ENCODE peak calls at places on chromosomes 16 and 17, in six cellular contexts. Z, X, L, O, K and R are unnamed samples.
A peak's percentile ranks its signal among the peaks of the same experiment; 100 is the strongest.

GRCh38 chr17:66644311-66644710 is 190.6 kb upstream of the CACNG5 start:
- DNase-seq in Z (no peak), X (no peak), L (no peak), O (no peak), K (no peak), R (no peak)

GRCh38 chr17:82568997-82569393 is 49.5 kb downstream of the FOXK2 start:
- DNase-seq in Z (no peak), X (no peak), L (no peak), O (no peak), K (no peak), R (no peak)

GRCh38 chr17:80252871-80253270 is 7.8 kb upstream of the RNF213 start:
- DNase-seq in Z (peak; percentile 71), X (no peak), L (no peak), O (peak; percentile 52), K (no peak), R (no peak)

GRCh38 chr17:57477483-57478357 is 221.4 kb downstream of the MSI2 start:
- DNase-seq in Z (no peak), X (no peak), L (no peak), O (no peak), K (no peak), R (no peak)

GRCh38 chr16:84881702-84882521 is 62.1 kb downstream of the CRISPLD2 start:
- DNase-seq in Z (no peak), X (no peak), L (peak; percentile 87), O (peak; percentile 21), K (peak; percentile 57), R (no peak)

GRCh38 chr17:14320734-14321475 is 20.0 kb downstream of the HS3ST3B1 start:
- DNase-seq in Z (no peak), X (no peak), L (no peak), O (no peak), K (no peak), R (no peak)

GRCh38 chr16:9434659-9435058 is 343.2 kb downstream of the HAPSTR1 start:
- DNase-seq in Z (no peak), X (no peak), L (no peak), O (no peak), K (no peak), R (no peak)

GRCh38 chr16:2056077-2056476 is 8.3 kb downstream of the TSC2 start:
- DNase-seq in Z (no peak), X (no peak), L (no peak), O (peak; percentile 56), K (no peak), R (no peak)

GRCh38 chr16:13939821-13940220 is 19.9 kb downstream of the ERCC4 start:
- DNase-seq in Z (no peak), X (no peak), L (no peak), O (no peak), K (no peak), R (no peak)

GRCh38 chr16:23833960-23834685 is 1.7 kb upstream of the PRKCB start:
- DNase-seq in Z (no peak), X (no peak), L (no peak), O (no peak), K (no peak), R (no peak)

GRCh38 chr17:20179031-20179430 is 169.9 kb downstream of the SPECC1 start:
- DNase-seq in Z (no peak), X (no peak), L (no peak), O (no peak), K (no peak), R (no peak)

GRCh38 chr17:50689251-50689650 is 18.5 kb downstream of the ANKRD40 start:
- DNase-seq in Z (no peak), X (peak; percentile 55), L (no peak), O (no peak), K (peak; percentile 58), R (no peak)

GRCh38 chr17:78204387-78205123 is 9.5 kb upstream of the BIRC5 start:
- DNase-seq in Z (no peak), X (no peak), L (no peak), O (no peak), K (no peak), R (no peak)

GRCh38 chr16:31877876-31878642 is 4.5 kb downstream of the ZNF267 start:
- DNase-seq in Z (no peak), X (no peak), L (no peak), O (no peak), K (no peak), R (no peak)

GRCh38 chr16:57859331-57859730 is 57.0 kb upstream of the KIFC3 start:
- DNase-seq in Z (no peak), X (no peak), L (no peak), O (peak; percentile 44), K (peak; percentile 45), R (no peak)

GRCh38 chr17:7041607-7042506 is 2.0 kb downstream of the SLC16A11 start:
- DNase-seq in Z (no peak), X (no peak), L (no peak), O (no peak), K (peak; percentile 63), R (no peak)

GRCh38 chr17:56948491-56948890 is 12.4 kb downstream of the COIL start:
- DNase-seq in Z (no peak), X (no peak), L (no peak), O (no peak), K (no peak), R (no peak)

GRCh38 chr16:66695935-66696668 is 441 bp downstream of the CMTM4 start:
- DNase-seq in Z (no peak), X (peak; percentile 39), L (no peak), O (no peak), K (peak; percentile 73), R (peak; percentile 91)

GRCh38 chr17:80112471-80113032 is 11.2 kb downstream of the GAA start:
- DNase-seq in Z (no peak), X (no peak), L (no peak), O (no peak), K (no peak), R (no peak)

GRCh38 chr17:70098030-70098429 is 23.0 kb downstream of the KCNJ16 start:
- DNase-seq in Z (no peak), X (no peak), L (no peak), O (no peak), K (no peak), R (no peak)

GRCh38 chr17:80805032-80805751 is 186.4 kb upstream of the CHMP6 start:
- DNase-seq in Z (no peak), X (no peak), L (no peak), O (no peak), K (no peak), R (no peak)